ENCODE peak calls at places on chromosomes 4 and X, in six cellular contexts. S is mesendoderm, E is neuronal stem cell, A is H1, F is trophoblast cell, K is IMR-90. B is an unnamed sample. For H3K36me3, the result is how much of the 10 kb centered on the place peaks cover.

GRCh38 chrX:10350991-10351390 is 194.2 kb downstream of the CLCN4 start:
- DNase-seq in K (peak), A (no peak), E (no peak), S (no peak), F (peak), B (peak)

GRCh38 chr4:41185614-41186609 is 28.4 kb downstream of the APBB2 start:
- DNase-seq in S (no peak), E (no peak), A (no peak), K (peak), F (peak), B (no peak)

GRCh38 chr4:124061413-124061812 is 651.1 kb downstream of the ANKRD50 start:
- DNase-seq in S (no peak), F (no peak), E (no peak), A (no peak), K (peak), B (peak)

GRCh38 chr4:169143335-169143734 is 127.4 kb downstream of the SH3RF1 start:
- DNase-seq in K (no peak), F (no peak), E (no peak), S (no peak), A (no peak), B (no peak)

GRCh38 chr4:2322801-2323200 is 60.9 kb upstream of the MXD4 start:
- DNase-seq in E (no peak), S (no peak), K (peak), A (no peak), F (no peak), B (no peak)

GRCh38 chr4:75909331-75909844 is 7.1 kb upstream of the PPEF2 start:
- DNase-seq in S (no peak), A (no peak), E (no peak), K (no peak), F (no peak), B (no peak)

GRCh38 chr4:185265942-185266341 is 56.5 kb downstream of the SNX25 start:
- DNase-seq in A (no peak), F (no peak), E (no peak), S (peak), K (peak), B (peak)

GRCh38 chr4:84914686-84915395 is 51.6 kb downstream of the WDFY3 start:
- DNase-seq in A (no peak), K (no peak), E (no peak), F (no peak), S (no peak), B (no peak)

GRCh38 chr4:20403846-20404245 is 152.1 kb downstream of the SLIT2 start:
- DNase-seq in K (no peak), F (no peak), E (no peak), A (no peak), S (no peak), B (no peak)

GRCh38 chr4:66647468-66647867 is 897.8 kb downstream of the CENPC start:
- DNase-seq in A (no peak), S (no peak), F (no peak), E (no peak), K (no peak), B (no peak)

GRCh38 chr4:183402771-183403170 is 41.7 kb upstream of the CDKN2AIP start:
- DNase-seq in E (no peak), S (no peak), K (no peak), F (no peak), A (no peak), B (peak)

GRCh38 chr4:119559044-119559647 is 69.5 kb downstream of the PDE5A start:
- DNase-seq in K (peak), S (peak), A (no peak), F (peak), E (no peak), B (peak)

GRCh38 chr4:149194061-149194460 is 621.6 kb downstream of the IQCM start:
- DNase-seq in F (no peak), A (no peak), K (no peak), E (no peak), S (no peak), B (no peak)

GRCh38 chrX:15214614-15215013 is 55.3 kb downstream of the ASB9 start:
- DNase-seq in F (no peak), E (no peak), S (no peak), K (no peak), A (no peak), B (no peak)

GRCh38 chrX:18722500-18723071 is 15.1 kb downstream of the PPEF1 start:
- DNase-seq in S (no peak), E (no peak), F (no peak), A (no peak), K (no peak), B (no peak)

DNA sequence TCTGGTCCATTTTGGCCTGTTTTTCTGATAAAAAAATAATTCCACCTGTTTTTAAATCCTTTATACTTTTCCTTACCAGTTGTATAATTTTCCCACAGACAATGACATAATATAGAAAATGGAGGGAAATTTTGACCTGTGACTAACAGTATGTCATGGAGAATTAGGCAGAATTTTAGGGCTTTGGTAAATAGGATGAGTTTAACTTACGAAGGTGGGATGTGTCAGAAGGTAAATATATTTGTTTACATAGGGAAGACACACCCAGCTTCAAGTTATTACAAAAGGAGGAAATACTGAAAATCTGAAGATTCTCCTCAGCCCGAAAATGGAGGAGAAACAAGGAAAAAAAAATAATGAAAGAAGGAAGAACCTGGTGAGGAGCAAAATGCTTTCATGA is 64.6 kb upstream of the PPP3CA start:
- DNase-seq in F (no peak), S (no peak), A (no peak), E (no peak), K (no peak), B (no peak)
- H3K9ac ChIP-seq in F (no peak), S (no peak), A (no peak), E (no peak), K (no peak), B (no peak)

DNA sequence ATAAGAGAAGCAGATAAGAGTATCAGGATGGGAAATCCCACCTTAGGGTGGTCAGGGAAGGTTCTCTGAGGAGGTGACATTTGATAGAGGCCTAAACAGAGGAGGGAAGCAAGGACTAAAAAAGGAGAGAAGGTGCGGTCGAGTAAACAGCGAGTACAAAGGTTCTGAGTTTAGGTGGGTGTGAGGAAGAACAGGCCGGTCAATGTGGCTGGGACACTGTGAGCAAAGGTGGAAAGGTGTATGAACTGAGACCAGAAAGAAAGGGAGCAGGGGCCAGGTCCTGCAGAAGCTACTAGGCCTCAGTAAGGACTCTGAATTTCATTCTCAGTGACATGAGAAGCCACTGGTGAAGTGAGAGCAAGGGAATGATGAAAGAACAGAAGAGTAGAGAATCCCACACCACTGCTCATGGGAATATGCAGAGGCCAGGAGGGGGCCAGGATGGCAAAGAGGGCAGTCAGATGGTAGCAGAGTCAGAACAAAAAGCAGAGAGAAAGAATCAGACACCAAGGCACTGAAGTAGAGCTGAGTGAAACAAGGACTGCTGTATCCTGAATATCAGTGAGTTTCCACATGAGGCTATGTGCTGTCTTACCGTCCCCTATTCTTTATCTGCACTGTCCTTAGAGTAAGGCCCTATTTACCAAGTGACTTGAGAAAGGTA is 18.0 kb downstream of the PRSS48 start:
- DNase-seq in E (no peak), S (no peak), K (no peak), F (no peak), A (no peak), B (no peak)
- H4K8ac ChIP-seq in E (no peak), S (no peak), K (no peak), F (no peak), A (no peak), B (no peak)

GRCh38 chr4:15066140-15066539 is 63.9 kb downstream of the CPEB2 start:
- DNase-seq in F (no peak), K (no peak), E (no peak), A (no peak), S (no peak), B (no peak)

GRCh38 chr4:15065516-15065915 is 63.2 kb downstream of the CPEB2 start:
- DNase-seq in A (no peak), F (no peak), S (no peak), K (no peak), E (no peak), B (no peak)

GRCh38 chr4:15068298-15068697 is 66.0 kb downstream of the CPEB2 start:
- DNase-seq in F (no peak), S (no peak), E (no peak), A (no peak), K (no peak), B (no peak)

GRCh38 chr4:15063341-15063740 is 61.1 kb downstream of the CPEB2 start:
- DNase-seq in K (no peak), F (no peak), S (no peak), E (no peak), A (no peak), B (no peak)
- H3K36me3 ChIP-seq in K (under half), F (under half), S (under half), E (under half), A (under half), B (half or more)

GRCh38 chrX:13084611-13085010 is 40.2 kb upstream of the FAM9C start:
- DNase-seq in A (no peak), F (no peak), S (peak), K (no peak), E (no peak), B (no peak)

GRCh38 chrX:13085533-13085932 is 41.1 kb upstream of the FAM9C start:
- DNase-seq in S (no peak), E (no peak), A (no peak), K (no peak), F (no peak), B (no peak)

GRCh38 chrX:13087322-13088154 is 43.1 kb upstream of the FAM9C start:
- DNase-seq in E (no peak), F (no peak), K (peak), A (no peak), S (no peak), B (peak)

GRCh38 chrX:13088155-13088485 is 43.7 kb upstream of the FAM9C start:
- DNase-seq in S (no peak), E (no peak), A (no peak), K (no peak), F (no peak), B (no peak)

GRCh38 chrX:13086076-13086475 is 41.7 kb upstream of the FAM9C start:
- DNase-seq in K (no peak), E (no peak), S (no peak), F (no peak), A (no peak), B (no peak)
- H3K9ac ChIP-seq in K (no peak), E (no peak), S (no peak), F (no peak), A (no peak), B (no peak)

GRCh38 chrX:40580537-40581332 is at the start of gene ATP6AP2:
- DNase-seq in K (peak), F (peak), E (peak), A (peak), S (peak), B (peak)

GRCh38 chrX:40579139-40579538 is 1.6 kb upstream of the ATP6AP2 start:
- DNase-seq in S (no peak), F (no peak), K (no peak), E (no peak), A (no peak), B (no peak)

GRCh38 chrX:40579880-40580536 is 762 bp upstream of the ATP6AP2 start:
- DNase-seq in F (no peak), A (no peak), E (no peak), K (no peak), S (no peak), B (no peak)

GRCh38 chrX:40576291-40576690 is 4.5 kb upstream of the ATP6AP2 start:
- DNase-seq in S (no peak), F (peak), A (no peak), K (no peak), E (no peak), B (peak)

GRCh38 chrX:40578039-40578438 is 2.7 kb upstream of the ATP6AP2 start:
- DNase-seq in S (no peak), A (no peak), F (no peak), E (no peak), K (no peak), B (no peak)
- H4K8ac ChIP-seq in S (no peak), A (no peak), F (no peak), E (no peak), K (no peak), B (no peak)

DNA sequence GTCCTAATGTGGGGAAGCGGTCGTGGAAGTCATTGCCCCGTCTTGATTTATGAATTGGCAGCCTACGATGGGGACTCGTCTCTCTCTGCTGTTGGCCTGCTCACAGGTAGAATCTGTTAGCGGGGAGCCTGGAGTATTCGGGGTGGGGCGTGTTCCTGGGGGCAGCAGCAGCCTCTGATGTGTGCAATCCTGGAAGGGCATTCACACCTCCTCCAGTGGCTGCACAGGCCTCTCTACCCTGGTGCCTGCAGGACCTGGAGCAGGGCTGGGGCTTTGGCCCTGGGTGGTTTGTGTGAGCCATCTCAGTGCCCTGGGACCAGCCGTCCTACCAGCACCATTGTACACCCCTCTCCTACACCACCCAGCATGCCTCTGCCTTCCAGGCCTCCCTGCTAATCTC is 340.9 kb downstream of the ARHGAP10 start:
- DNase-seq in E (no peak), A (no peak), S (no peak), K (no peak), F (no peak), B (no peak)
- H3K36me3 ChIP-seq in E (under half), A (under half), S (under half), K (under half), F (under half), B (half or more)

GRCh38 chr4:79046191-79046590 is 107.0 kb upstream of the PAQR3 start:
- DNase-seq in S (no peak), E (no peak), K (no peak), A (no peak), F (no peak), B (no peak)

GRCh38 chr4:79048878-79049277 is 109.6 kb upstream of the PAQR3 start:
- DNase-seq in A (no peak), E (no peak), F (no peak), K (no peak), S (no peak), B (no peak)

GRCh38 chr4:79050521-79050880 is 111.3 kb upstream of the PAQR3 start:
- DNase-seq in F (no peak), A (no peak), K (no peak), E (no peak), S (peak), B (no peak)

GRCh38 chr4:79053754-79054153 is 114.5 kb upstream of the PAQR3 start:
- DNase-seq in K (no peak), F (no peak), E (no peak), S (no peak), A (no peak), B (no peak)

GRCh38 chr4:79049840-79050520 is 110.7 kb upstream of the PAQR3 start:
- DNase-seq in K (no peak), A (no peak), E (no peak), F (no peak), S (no peak), B (no peak)
- H3K9ac ChIP-seq in K (no peak), A (no peak), E (no peak), F (no peak), S (no peak), B (no peak)

GRCh38 chr4:14919785-14920184 is 82.5 kb upstream of the CPEB2 start:
- DNase-seq in A (no peak), E (no peak), S (no peak), K (no peak), F (no peak), B (no peak)
- H4K8ac ChIP-seq in A (no peak), E (no peak), S (no peak), K (no peak), F (no peak), B (no peak)

DNA sequence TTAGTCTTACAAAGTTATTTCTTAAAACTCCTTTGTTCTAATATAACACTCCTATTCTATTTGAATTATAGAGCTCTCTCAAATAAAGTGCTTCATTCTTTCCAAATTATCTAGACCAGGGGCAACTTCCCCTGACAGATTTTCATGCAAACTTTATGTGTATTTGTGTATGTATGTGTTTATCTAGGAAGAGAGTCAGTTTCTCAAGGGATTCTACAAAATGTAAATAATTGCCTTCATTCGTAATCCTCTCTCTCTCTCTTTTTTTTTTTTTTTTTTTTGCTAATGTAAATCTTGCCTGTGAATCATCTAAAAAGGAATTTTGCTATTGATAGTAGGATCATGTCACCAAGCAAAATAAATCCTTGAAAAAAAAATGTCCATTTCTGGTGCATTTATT is 38.9 kb upstream of the RBPJ start:
- DNase-seq in S (no peak), A (no peak), E (no peak), K (peak), F (no peak), B (peak)
- H3K36me3 ChIP-seq in S (under half), A (under half), E (under half), K (under half), F (under half), B (under half)